ENCODE peak calls at places on chromosome 22, in four cellular contexts. T, S, N and J are unnamed samples.

GRCh38 chr22:42872821-42873220 is 15.7 kb upstream of the ARFGAP3 start:
- DNase-seq in T (no peak), N (no peak), S (no peak), J (no peak)

GRCh38 chr22:42920101-42920820 is 63.2 kb upstream of the ARFGAP3 start:
- DNase-seq in N (no peak), T (no peak), S (no peak), J (no peak)

GRCh38 chr22:40031766-40032470 is 37.2 kb downstream of the FAM83F start:
- DNase-seq in T (no peak), S (no peak), N (no peak), J (no peak)

GRCh38 chr22:49515486-49515885 is 312.2 kb downstream of the BRD1 start:
- DNase-seq in N (no peak), S (no peak), T (no peak), J (no peak)

GRCh38 chr22:50725597-50725996 is 12.4 kb upstream of the ACR start:
- DNase-seq in N (no peak), T (no peak), S (no peak), J (no peak)

GRCh38 chr22:36481393-36482168 is at the start of gene TXN2:
- DNase-seq in S (peak; percentile 93), T (peak; percentile 98), N (peak; percentile 87), J (peak; percentile 96)

GRCh38 chr22:45599836-45600577 is 71.6 kb upstream of the ATXN10 start:
- DNase-seq in N (no peak), T (no peak), S (no peak), J (no peak)

GRCh38 chr22:41308054-41308453 is 6.7 kb downstream of the ZC3H7B start:
- DNase-seq in T (no peak), S (no peak), N (no peak), J (no peak)

GRCh38 chr22:25083414-25084166 is 116.1 kb upstream of the CRYBB3 start:
- DNase-seq in S (no peak), N (no peak), T (no peak), J (no peak)

GRCh38 chr22:31540966-31541365 is 44.6 kb downstream of the SFI1 start:
- DNase-seq in S (no peak), N (no peak), T (no peak), J (no peak)

GRCh38 chr22:30947821-30948454 is 20.6 kb downstream of the MORC2 start:
- DNase-seq in T (peak; percentile 56), N (no peak), S (no peak), J (no peak)

GRCh38 chr22:35498026-35498425 is 42.6 kb upstream of the RASD2 start:
- DNase-seq in T (no peak), N (no peak), S (no peak), J (no peak)

DNA sequence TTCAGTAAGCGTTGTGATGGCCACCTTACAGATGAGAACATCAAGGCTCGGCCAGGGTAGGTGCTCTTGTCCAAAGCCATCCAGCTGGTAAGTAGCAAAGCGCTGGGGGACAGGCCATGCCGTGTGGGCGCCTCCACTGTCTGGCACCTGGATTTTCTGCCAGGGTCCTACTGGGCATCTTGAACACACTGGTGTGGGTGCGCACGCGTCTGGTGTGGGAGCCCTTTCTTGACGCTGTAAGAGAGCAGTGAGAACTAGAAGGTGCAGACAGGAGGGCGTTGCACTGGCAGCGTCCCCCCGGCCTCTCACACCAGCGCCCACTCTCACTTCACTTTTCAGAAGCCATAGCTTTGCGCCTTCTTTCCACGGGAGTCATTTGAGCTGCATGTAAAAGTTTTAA is 296.6 kb downstream of the TBC1D22A start:
- DNase-seq in N (no peak), T (no peak), S (no peak), J (no peak)
- TF ChIP-seq CTCF in N (no peak), T (no peak), S (no peak), J (no peak)

DNA sequence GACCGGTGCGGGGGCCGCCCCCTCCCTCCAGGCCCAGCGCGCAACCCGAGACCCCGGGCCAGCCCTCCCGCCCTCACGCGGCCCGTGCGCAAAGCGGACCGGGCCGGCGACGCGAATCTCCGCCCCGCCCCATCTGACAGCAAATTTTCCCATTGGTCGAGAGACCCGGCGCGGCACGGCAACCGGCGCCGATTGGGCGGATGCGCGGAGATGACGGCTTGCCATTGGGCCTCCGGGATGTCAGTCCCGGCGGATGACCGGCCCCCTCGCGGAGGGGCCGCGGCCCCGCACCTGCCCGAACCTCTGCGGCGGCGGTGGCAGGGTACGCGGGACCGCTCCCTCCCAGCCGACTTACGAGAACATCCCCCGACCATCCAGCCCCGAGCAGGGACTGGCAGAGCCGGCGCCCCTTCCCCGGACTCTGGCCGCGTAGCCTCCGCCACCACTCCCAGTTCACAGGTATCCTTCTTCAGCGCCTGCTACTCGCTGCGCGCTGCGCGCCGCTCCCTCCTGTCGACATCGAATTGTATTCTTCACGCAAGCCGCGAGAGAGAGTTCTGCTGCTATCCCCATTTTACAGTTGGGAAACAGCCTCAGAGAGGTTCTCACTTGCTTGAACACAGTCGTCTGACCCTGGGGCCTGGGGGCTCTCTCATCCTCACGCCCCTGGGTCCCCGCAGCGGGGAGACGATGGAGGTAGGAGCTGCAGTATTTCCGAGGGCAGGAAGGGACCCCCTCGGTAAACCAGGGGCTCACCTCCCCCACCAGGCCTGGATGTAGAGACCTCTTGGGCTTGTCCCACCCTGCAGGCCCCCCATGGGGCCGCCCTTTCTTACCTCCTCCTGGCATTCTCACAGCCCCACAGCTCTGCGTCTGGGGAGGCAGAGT is at the start of gene ARVCF:
- DNase-seq in N (peak; percentile 90), T (peak; percentile 93), S (peak; percentile 76), J (peak; percentile 87)
- TF ChIP-seq CTCF in N (no peak), T (peak; percentile 10), S (no peak), J (no peak)

GRCh38 chr22:21643533-21644357 is 1.6 kb downstream of the SDF2L1 start:
- DNase-seq in N (no peak), T (no peak), S (no peak), J (no peak)
- TF ChIP-seq CTCF in N (no peak), T (peak; percentile 14), S (no peak), J (no peak)

GRCh38 chr22:23047265-23047664 is 23.1 kb upstream of the GNAZ start:
- DNase-seq in T (no peak), N (no peak), S (no peak), J (no peak)
- TF ChIP-seq CTCF in T (no peak), N (no peak), S (no peak), J (no peak)